ENCODE peak calls at places on chromosome 5, in five cellular contexts. D, G, W, Q and S are unnamed samples.

GRCh38 chr5:139090566-139090965 is 107.6 kb downstream of the SIL1 start:
- DNase-seq in D (no peak), G (no peak), W (no peak), Q (no peak), S (no peak)

GRCh38 chr5:72505539-72505938 is 1.7 kb downstream of the ZNF366 start:
- DNase-seq in W (no peak), D (no peak), Q (no peak), G (no peak), S (no peak)

GRCh38 chr5:2758632-2759031 is 7.2 kb upstream of the IRX2 start:
- DNase-seq in W (no peak), D (no peak), G (no peak), Q (no peak), S (no peak)

GRCh38 chr5:134103998-134104612 is 10.4 kb upstream of the TCF7 start:
- DNase-seq in Q (no peak), W (no peak), G (no peak), D (no peak), S (no peak)

GRCh38 chr5:124451721-124452383 is 294.6 kb downstream of the ZNF608 start:
- DNase-seq in Q (no peak), W (peak), G (no peak), D (no peak), S (no peak)

GRCh38 chr5:53416144-53416730 is 64.2 kb upstream of the FST start:
- DNase-seq in Q (no peak), G (no peak), W (no peak), D (no peak), S (no peak)

GRCh38 chr5:139966856-139967255 is 76.2 kb downstream of the NRG2 start:
- DNase-seq in W (no peak), D (no peak), Q (no peak), G (no peak), S (no peak)

GRCh38 chr5:94316916-94317838 is 301.2 kb downstream of the KIAA0825 start:
- DNase-seq in G (no peak), Q (no peak), W (no peak), D (no peak), S (no peak)

GRCh38 chr5:83827111-83827541 is 106.5 kb upstream of the HAPLN1 start:
- DNase-seq in G (no peak), W (no peak), D (no peak), Q (no peak), S (no peak)

GRCh38 chr5:147391781-147392180 is 118.1 kb downstream of the DPYSL3 start:
- DNase-seq in G (peak), D (no peak), W (no peak), Q (peak), S (no peak)

GRCh38 chr5:40437452-40437861 is 242.3 kb upstream of the PTGER4 start:
- DNase-seq in Q (peak), G (no peak), D (no peak), W (no peak), S (no peak)

GRCh38 chr5:72015103-72015548 is 92.1 kb upstream of the MAP1B start:
- DNase-seq in G (peak), D (peak), Q (no peak), W (peak), S (peak)

GRCh38 chr5:134463176-134463720 is 51.6 kb upstream of the CDKN2AIPNL start:
- DNase-seq in G (no peak), Q (no peak), W (no peak), D (no peak), S (no peak)

GRCh38 chr5:28403846-28404245 is 1365.5 kb upstream of the CDH9 start:
- DNase-seq in W (no peak), G (no peak), Q (no peak), D (no peak), S (no peak)

GRCh38 chr5:150001660-150002493 is 1.3 kb downstream of the HMGXB3 start:
- DNase-seq in D (peak), Q (peak), W (peak), G (peak), S (peak)

GRCh38 chr5:166068547-166069335 is 2222.7 kb upstream of the WWC1 start:
- DNase-seq in G (no peak), D (no peak), W (no peak), Q (peak), S (no peak)

GRCh38 chr5:93296338-93296737 is 284.7 kb downstream of the NR2F1-AS1 start:
- DNase-seq in D (no peak), W (no peak), G (no peak), Q (no peak), S (no peak)